ENCODE peak calls at places on chromosomes 12 and 14, in ten cellular contexts. M, H, I, C, U, F, G, B, O and X are unnamed samples.

GRCh38 chr12:26853303-26854027 is 20.5 kb upstream of the ITPR2 start:
- DNase-seq in M (peak; percentile 61), H (peak; percentile 77), I (peak; percentile 47), C (peak; percentile 68), U (peak; percentile 10), F (peak; percentile 78), G (peak; percentile 27), B (peak; percentile 64), O (peak; percentile 63), X (peak; percentile 76)

GRCh38 chr14:60482743-60483142 is 3.1 kb downstream of the C14orf39 start:
- DNase-seq in M (no peak), H (no peak), I (no peak), C (peak; percentile 14), U (no peak), F (no peak), G (no peak), B (no peak), O (no peak), X (peak; percentile 71)

GRCh38 chr14:65431951-65432350 is 19.4 kb downstream of the FUT8 start:
- DNase-seq in M (no peak), H (no peak), I (no peak), C (peak; percentile 78), U (no peak), F (no peak), G (no peak), B (no peak), O (no peak), X (no peak)

GRCh38 chr14:24880689-24881088 is 169.3 kb downstream of the STXBP6 start:
- DNase-seq in M (no peak), H (no peak), I (no peak), C (peak; percentile 30), U (no peak), F (no peak), G (no peak), B (no peak), O (no peak), X (no peak)

GRCh38 chr14:91252901-91253794 is 8.6 kb upstream of the GPR68 start:
- DNase-seq in M (peak; percentile 76), H (peak; percentile 57), I (no peak), C (no peak), U (no peak), F (no peak), G (no peak), B (peak; percentile 60), O (peak; percentile 44), X (peak; percentile 46)

GRCh38 chr12:108129017-108129812 is at the start of gene WSCD2:
- DNase-seq in M (peak; percentile 63), H (peak; percentile 59), I (peak; percentile 20), C (peak; percentile 10), U (no peak), F (peak; percentile 80), G (no peak), B (peak; percentile 84), O (peak; percentile 13), X (peak; percentile 9)

GRCh38 chr12:118355838-118356237 is 16.9 kb downstream of the TAOK3 start:
- DNase-seq in M (no peak), H (no peak), I (no peak), C (no peak), U (no peak), F (no peak), G (no peak), B (no peak), O (no peak), X (no peak)

GRCh38 chr14:77181603-77182437 is at the start of gene TMEM63C:
- DNase-seq in M (peak; percentile 88), H (peak; percentile 90), I (peak; percentile 23), C (no peak), U (no peak), F (no peak), G (peak; percentile 27), B (peak; percentile 83), O (no peak), X (no peak)

GRCh38 chr12:109719123-109720022 is 5.7 kb downstream of the FAM222A start:
- DNase-seq in M (no peak), H (no peak), I (no peak), C (no peak), U (no peak), F (no peak), G (no peak), B (no peak), O (no peak), X (peak; percentile 58)

GRCh38 chr12:32034045-32034444 is 72.6 kb upstream of the BICD1 start:
- DNase-seq in M (no peak), H (no peak), I (no peak), C (no peak), U (no peak), F (no peak), G (no peak), B (peak; percentile 20), O (no peak), X (no peak)

GRCh38 chr12:117749431-117749830 is 219.4 kb downstream of the KSR2 start:
- DNase-seq in M (no peak), H (no peak), I (no peak), C (no peak), U (no peak), F (no peak), G (no peak), B (no peak), O (no peak), X (no peak)

GRCh38 chr14:102996941-102997340 is 60.4 kb downstream of the CDC42BPB start:
- DNase-seq in M (no peak), H (no peak), I (no peak), C (no peak), U (no peak), F (peak; percentile 15), G (no peak), B (no peak), O (no peak), X (no peak)

GRCh38 chr12:123113038-123113437 is 37.9 kb downstream of the PITPNM2 start:
- DNase-seq in M (no peak), H (no peak), I (no peak), C (no peak), U (no peak), F (no peak), G (no peak), B (no peak), O (no peak), X (no peak)

GRCh38 chr12:78863482-78864427 is 819 bp upstream of the SYT1 start:
- DNase-seq in M (peak; percentile 77), H (peak; percentile 9), I (no peak), C (peak; percentile 68), U (no peak), F (peak; percentile 46), G (no peak), B (peak; percentile 62), O (peak; percentile 29), X (peak; percentile 80)

GRCh38 chr12:26001530-26001929 is 43.0 kb downstream of the RASSF8 start:
- DNase-seq in M (no peak), H (no peak), I (no peak), C (no peak), U (no peak), F (no peak), G (no peak), B (no peak), O (no peak), X (no peak)

GRCh38 chr12:65123435-65124063 is 2.4 kb upstream of the WIF1 start:
- DNase-seq in M (no peak), H (no peak), I (no peak), C (peak; percentile 31), U (no peak), F (no peak), G (no peak), B (peak; percentile 27), O (no peak), X (peak; percentile 67)

GRCh38 chr12:94706250-94706661 is 55.9 kb upstream of the TMCC3 start:
- DNase-seq in M (no peak), H (no peak), I (no peak), C (peak; percentile 26), U (no peak), F (no peak), G (no peak), B (no peak), O (no peak), X (peak; percentile 15)

GRCh38 chr14:81454572-81455218 is 54.6 kb upstream of the STON2 start:
- DNase-seq in M (no peak), H (no peak), I (no peak), C (no peak), U (no peak), F (no peak), G (no peak), B (no peak), O (no peak), X (no peak)

GRCh38 chr12:79358716-79359341 is 331.9 kb downstream of the PAWR start:
- DNase-seq in M (no peak), H (no peak), I (no peak), C (peak; percentile 11), U (no peak), F (no peak), G (no peak), B (no peak), O (no peak), X (no peak)

GRCh38 chr12:12091977-12092663 is 21.4 kb downstream of the BCL2L14 start:
- DNase-seq in M (no peak), H (no peak), I (no peak), C (no peak), U (no peak), F (no peak), G (no peak), B (no peak), O (no peak), X (no peak)

GRCh38 chr12:65695077-65695865 is 129.0 kb upstream of the HMGA2 start:
- DNase-seq in M (no peak), H (no peak), I (no peak), C (peak; percentile 100), U (no peak), F (peak; percentile 73), G (no peak), B (no peak), O (peak; percentile 72), X (peak; percentile 99)

GRCh38 chr14:68779761-68780323 is 13.0 kb downstream of the ZFP36L1 start:
- DNase-seq in M (no peak), H (no peak), I (no peak), C (peak; percentile 87), U (no peak), F (no peak), G (no peak), B (no peak), O (peak; percentile 79), X (peak; percentile 95)

GRCh38 chr14:76426161-76426696 is 50.3 kb downstream of the ESRRB start:
- DNase-seq in M (no peak), H (no peak), I (no peak), C (peak; percentile 17), U (no peak), F (no peak), G (no peak), B (no peak), O (no peak), X (peak; percentile 11)

GRCh38 chr12:42481368-42481767 is 108.2 kb downstream of the PRICKLE1 start:
- DNase-seq in M (no peak), H (no peak), I (no peak), C (no peak), U (no peak), F (no peak), G (no peak), B (no peak), O (no peak), X (no peak)

GRCh38 chr14:39015360-39015961 is 87.6 kb downstream of the SEC23A start:
- DNase-seq in M (peak; percentile 31), H (peak; percentile 40), I (peak; percentile 37), C (peak; percentile 71), U (no peak), F (no peak), G (no peak), B (peak; percentile 21), O (no peak), X (peak; percentile 63)

GRCh38 chr14:60278350-60278749 is 29.3 kb downstream of the PPM1A start:
- DNase-seq in M (no peak), H (no peak), I (no peak), C (no peak), U (no peak), F (no peak), G (no peak), B (no peak), O (no peak), X (no peak)

GRCh38 chr14:31761325-31761724 is 200.1 kb downstream of the NUBPL start:
- DNase-seq in M (no peak), H (no peak), I (no peak), C (no peak), U (no peak), F (no peak), G (no peak), B (no peak), O (no peak), X (no peak)

GRCh38 chr12:124379938-124380754 is 85.3 kb downstream of the RFLNA start:
- DNase-seq in M (peak; percentile 72), H (no peak), I (no peak), C (peak; percentile 88), U (no peak), F (peak; percentile 93), G (no peak), B (no peak), O (peak; percentile 55), X (peak; percentile 94)